ENCODE peak calls at places on chromosomes 3 and 15, in ten cellular contexts. L is uterus, G is pancreas, A is GM12865, U is NB4, Z is neural progenitor cell, P is heart left ventricle, W is stomach, J is Peyer's patch, Y is breast epithelium. K is an unnamed sample.

GRCh38 chr3:58492385-58492970 is 582 bp downstream of the KCTD6 start:
- DNase-seq in Y (no peak), A (peak; percentile 41), W (no peak), L (no peak), P (no peak), J (no peak), Z (no peak), G (peak; percentile 9), U (peak; percentile 33), K (no peak)

GRCh38 chr3:169458752-169459151 is 204.8 kb downstream of the MECOM start:
- DNase-seq in W (no peak), U (no peak), L (no peak), P (no peak), J (no peak), G (no peak), A (no peak), Z (no peak), Y (no peak), K (no peak)

GRCh38 chr3:41679412-41679811 is 282.5 kb downstream of the ULK4 start:
- DNase-seq in Y (no peak), U (no peak), Z (no peak), L (no peak), P (no peak), J (no peak), W (no peak), A (no peak), G (no peak), K (no peak)

GRCh38 chr15:100759698-100760356 is 119.8 kb upstream of the ALDH1A3 start:
- DNase-seq in A (no peak), U (no peak), W (no peak), L (peak; percentile 49), Y (no peak), P (no peak), J (peak; percentile 71), Z (no peak), G (no peak), K (peak; percentile 36)

GRCh38 chr3:83482402-83482801 is 1476.4 kb upstream of the CADM2 start:
- DNase-seq in J (no peak), U (no peak), P (no peak), A (no peak), Z (no peak), Y (no peak), L (no peak), G (no peak), W (no peak), K (no peak)

GRCh38 chr3:156010829-156011228 is 109.5 kb upstream of the KCNAB1 start:
- DNase-seq in G (no peak), Y (no peak), W (no peak), A (peak; percentile 45), Z (peak; percentile 56), P (no peak), L (no peak), J (no peak), U (peak; percentile 28), K (no peak)

GRCh38 chr15:61556037-61556648 is 327.0 kb upstream of the RORA start:
- DNase-seq in J (no peak), L (no peak), P (no peak), A (no peak), Z (no peak), U (no peak), G (no peak), W (no peak), Y (no peak), K (peak; percentile 86)

GRCh38 chr3:119601154-119601553 is 3.5 kb downstream of the PLA1A start:
- DNase-seq in L (no peak), P (no peak), Y (no peak), J (no peak), W (no peak), G (no peak), A (peak; percentile 49), U (no peak), Z (no peak), K (no peak)

GRCh38 chr15:99708563-99708962 is 24.7 kb downstream of the LYSMD4 start:
- DNase-seq in G (peak; percentile 71), U (peak; percentile 56), Y (peak; percentile 64), P (peak; percentile 77), W (peak; percentile 77), Z (no peak), A (no peak), L (peak; percentile 84), J (peak; percentile 87), K (peak; percentile 80)

GRCh38 chr3:197082871-197083270 is 53.3 kb upstream of the MELTF start:
- DNase-seq in Y (no peak), J (no peak), W (no peak), Z (no peak), A (no peak), G (no peak), L (no peak), U (no peak), P (no peak), K (peak; percentile 9)

GRCh38 chr3:146813496-146813895 is 208.3 kb upstream of the PLSCR5 start:
- DNase-seq in G (no peak), J (no peak), L (no peak), Z (no peak), Y (no peak), P (no peak), A (no peak), W (no peak), U (no peak), K (peak; percentile 60)

GRCh38 chr15:73900129-73900712 is 26.0 kb upstream of the LOXL1 start:
- DNase-seq in U (no peak), P (no peak), L (no peak), A (no peak), Z (no peak), G (no peak), J (no peak), Y (no peak), W (no peak), K (peak; percentile 64)

GRCh38 chr15:63492541-63493077 is 11.8 kb upstream of the USP3 start:
- DNase-seq in G (no peak), A (no peak), U (no peak), J (no peak), L (no peak), W (no peak), Y (no peak), P (no peak), Z (no peak), K (peak; percentile 60)

GRCh38 chr3:82311901-82312300 is 550.5 kb upstream of the GBE1 start:
- DNase-seq in L (no peak), U (no peak), P (no peak), G (no peak), Z (no peak), J (no peak), W (no peak), Y (no peak), A (no peak), K (no peak)

GRCh38 chr3:132382267-132382666 is 35.0 kb upstream of the DNAJC13 start:
- DNase-seq in P (no peak), W (no peak), J (no peak), Y (no peak), Z (no peak), L (no peak), G (no peak), A (no peak), U (no peak), K (no peak)

GRCh38 chr3:108489776-108490175 is 20.6 kb downstream of the MYH15 start:
- DNase-seq in Y (no peak), U (peak; percentile 58), J (peak; percentile 50), Z (peak; percentile 68), L (no peak), G (no peak), P (no peak), A (peak; percentile 64), W (no peak), K (peak; percentile 43)

GRCh38 chr3:183564046-183564445 is 8.5 kb upstream of the KLHL6 start:
- DNase-seq in Z (no peak), P (no peak), Y (no peak), J (no peak), A (no peak), U (peak; percentile 8), W (no peak), L (no peak), G (no peak), K (no peak)

GRCh38 chr3:4680227-4680691 is 187.1 kb downstream of the ITPR1 start:
- DNase-seq in L (no peak), Z (no peak), Y (no peak), G (no peak), P (no peak), J (no peak), A (no peak), W (no peak), U (no peak), K (peak; percentile 45)
- H3K4me3 ChIP-seq in L (no peak overlapping the region), Z (no peak overlapping the region), Y (no peak overlapping the region), G (no peak overlapping the region), P (no peak overlapping the region), J (no peak overlapping the region), A (no peak overlapping the region), W (no peak overlapping the region), U (no peak overlapping the region), K (no peak overlapping the region)

GRCh38 chr3:71511037-71511436 is 72.5 kb downstream of the FOXP1 start:
- DNase-seq in W (no peak), U (peak; percentile 72), Z (no peak), L (no peak), P (no peak), A (no peak), Y (no peak), J (no peak), G (no peak), K (peak; percentile 99)

GRCh38 chr3:71511446-71511845 is 72.1 kb downstream of the FOXP1 start:
- DNase-seq in P (no peak), Z (no peak), Y (no peak), J (no peak), W (no peak), G (no peak), U (no peak), A (no peak), L (no peak), K (no peak)

GRCh38 chr3:71509024-71509423 is 74.5 kb downstream of the FOXP1 start:
- DNase-seq in J (no peak), Z (no peak), A (no peak), W (no peak), G (no peak), P (no peak), L (no peak), U (no peak), Y (no peak), K (peak; percentile 48)

GRCh38 chr3:71512000-71512399 is 71.5 kb downstream of the FOXP1 start:
- DNase-seq in L (no peak), W (no peak), G (no peak), Y (no peak), P (no peak), Z (no peak), J (peak; percentile 60), A (peak; percentile 20), U (peak; percentile 53), K (no peak)

GRCh38 chr3:71510485-71510884 is 73.0 kb downstream of the FOXP1 start:
- DNase-seq in A (no peak), G (no peak), Z (no peak), U (no peak), L (no peak), J (no peak), W (no peak), Y (no peak), P (no peak), K (peak; percentile 85)
- TF ChIP-seq CTCF in A (no peak), G (no peak), Z (no peak), U (no peak), L (no peak), J (no peak), W (no peak), Y (no peak), P (no peak), K (peak; percentile 58)

GRCh38 chr3:45590822-45591546 is 3.6 kb upstream of the LIMD1 start:
- DNase-seq in Z (no peak), G (no peak), W (no peak), J (no peak), U (peak; percentile 9), A (no peak), L (no peak), P (no peak), Y (no peak), K (no peak)
- H3K4me3 ChIP-seq in Z (no peak overlapping the region), G (no peak overlapping the region), W (no peak overlapping the region), J (no peak overlapping the region), U (no peak overlapping the region), A (no peak overlapping the region), L (no peak overlapping the region), P (no peak overlapping the region), Y (no peak overlapping the region), K (no peak overlapping the region)

GRCh38 chr15:40936709-40937666 is 7.8 kb downstream of the DLL4 start:
- DNase-seq in L (no peak), G (no peak), J (no peak), Z (peak; percentile 63), Y (no peak), A (peak; percentile 45), W (no peak), U (no peak), P (no peak), K (peak; percentile 52)
- TF ChIP-seq CTCF in L (no peak), G (no peak), J (no peak), Z (peak; percentile 33), Y (no peak), A (peak; percentile 17), W (no peak), U (no peak), P (no peak), K (peak; percentile 10)